ENCODE peak calls at places on chromosomes 11 and 22, in eight cellular contexts. M, S, O, Z, F, C, I and N are unnamed samples.

GRCh38 chr11:2150206-2150847 is 10.7 kb downstream of the INS start:
- DNase-seq in M (no peak), S (no peak), O (peak), Z (no peak), F (peak), C (peak), I (no peak), N (no peak)

GRCh38 chr11:104127828-104128227 is 36.1 kb downstream of the PDGFD start:
- DNase-seq in M (no peak), S (no peak), O (no peak), Z (no peak), F (no peak), C (no peak), I (no peak), N (no peak)

GRCh38 chr11:67120881-67121710 is 2.0 kb downstream of the KDM2A start:
- DNase-seq in M (peak), S (no peak), O (no peak), Z (no peak), F (no peak), C (no peak), I (no peak), N (peak)

GRCh38 chr22:50062509-50063135 is 4.5 kb upstream of the TTLL8 start:
- DNase-seq in M (no peak), S (no peak), O (no peak), Z (no peak), F (no peak), C (no peak), I (no peak), N (no peak)

GRCh38 chr11:126815111-126815510 is 185.5 kb downstream of the KIRREL3 start:
- DNase-seq in M (no peak), S (no peak), O (no peak), Z (no peak), F (no peak), C (no peak), I (no peak), N (peak)

GRCh38 chr11:11973361-11973800 is 35.0 kb downstream of the DKK3 start:
- DNase-seq in M (no peak), S (peak), O (no peak), Z (no peak), F (no peak), C (peak), I (no peak), N (peak)

GRCh38 chr22:50672471-50673230 is at the start of gene SHANK3:
- DNase-seq in M (no peak), S (peak), O (no peak), Z (no peak), F (peak), C (peak), I (no peak), N (no peak)

GRCh38 chr11:9752091-9752490 is 88.2 kb downstream of the SWAP70 start:
- DNase-seq in M (no peak), S (peak), O (no peak), Z (no peak), F (no peak), C (no peak), I (no peak), N (peak)

GRCh38 chr11:129861702-129862107 is 33.7 kb downstream of the NFRKB start:
- DNase-seq in M (no peak), S (peak), O (peak), Z (no peak), F (no peak), C (peak), I (no peak), N (peak)